ENCODE peak calls at places on chromosome 1, in nine cellular contexts. One of them, this sample, is unnamed.

GRCh38 chr1:2431095-2431494 is 18.7 kb upstream of the PEX10 start:
- DNase-seq in colonic mucosa: no peak
- DNase-seq in fibroblast of lung: no peak
- DNase-seq in GM13977: no peak
- DNase-seq in T-helper 2 cell: no peak
- DNase-seq in brain microvascular endothelial cell: no peak
- DNase-seq in right cardiac atrium: no peak
- DNase-seq in activated CD8-positive, alpha-beta memory T cell treated with anti-CD3 and anti-CD28 coated beads, Interleukin-2, amount 50 U/mL, for 48 hours: no peak
- DNase-seq in HuH-7.5: no peak
- DNase-seq in this sample: no peak

GRCh38 chr1:7258622-7259135 is 473.4 kb downstream of the CAMTA1 start:
- DNase-seq in colonic mucosa: peak; percentile 8
- DNase-seq in fibroblast of lung: no peak
- DNase-seq in GM13977: no peak
- DNase-seq in T-helper 2 cell: no peak
- DNase-seq in brain microvascular endothelial cell: no peak
- DNase-seq in right cardiac atrium: no peak
- DNase-seq in activated CD8-positive, alpha-beta memory T cell treated with anti-CD3 and anti-CD28 coated beads, Interleukin-2, amount 50 U/mL, for 48 hours: no peak
- DNase-seq in HuH-7.5: no peak
- DNase-seq in this sample: no peak

GRCh38 chr1:219761208-219761860 is 148.4 kb upstream of the ZC3H11B start:
- DNase-seq in colonic mucosa: no peak
- DNase-seq in fibroblast of lung: no peak
- DNase-seq in GM13977: no peak
- DNase-seq in T-helper 2 cell: no peak
- DNase-seq in brain microvascular endothelial cell: no peak
- DNase-seq in right cardiac atrium: no peak
- DNase-seq in activated CD8-positive, alpha-beta memory T cell treated with anti-CD3 and anti-CD28 coated beads, Interleukin-2, amount 50 U/mL, for 48 hours: no peak
- DNase-seq in HuH-7.5: no peak
- DNase-seq in this sample: no peak

GRCh38 chr1:93804412-93804811 is 74.6 kb downstream of the DNTTIP2 start:
- DNase-seq in colonic mucosa: no peak
- DNase-seq in fibroblast of lung: peak; percentile 92
- DNase-seq in GM13977: no peak
- DNase-seq in T-helper 2 cell: no peak
- DNase-seq in brain microvascular endothelial cell: peak; percentile 89
- DNase-seq in right cardiac atrium: peak; percentile 60
- DNase-seq in activated CD8-positive, alpha-beta memory T cell treated with anti-CD3 and anti-CD28 coated beads, Interleukin-2, amount 50 U/mL, for 48 hours: no peak
- DNase-seq in HuH-7.5: no peak
- DNase-seq in this sample: no peak

GRCh38 chr1:94481473-94481933 is 60.1 kb downstream of the F3 start:
- DNase-seq in colonic mucosa: peak; percentile 45
- DNase-seq in fibroblast of lung: peak; percentile 76
- DNase-seq in GM13977: peak; percentile 48
- DNase-seq in T-helper 2 cell: peak; percentile 67
- DNase-seq in brain microvascular endothelial cell: peak; percentile 63
- DNase-seq in right cardiac atrium: peak; percentile 42
- DNase-seq in activated CD8-positive, alpha-beta memory T cell treated with anti-CD3 and anti-CD28 coated beads, Interleukin-2, amount 50 U/mL, for 48 hours: peak; percentile 54
- DNase-seq in HuH-7.5: peak; percentile 13
- DNase-seq in this sample: peak; percentile 47

GRCh38 chr1:6421266-6421665 is 1.5 kb upstream of the HES2 start:
- DNase-seq in colonic mucosa: no peak
- DNase-seq in fibroblast of lung: no peak
- DNase-seq in GM13977: no peak
- DNase-seq in T-helper 2 cell: no peak
- DNase-seq in brain microvascular endothelial cell: no peak
- DNase-seq in right cardiac atrium: no peak
- DNase-seq in activated CD8-positive, alpha-beta memory T cell treated with anti-CD3 and anti-CD28 coated beads, Interleukin-2, amount 50 U/mL, for 48 hours: no peak
- DNase-seq in HuH-7.5: no peak
- DNase-seq in this sample: no peak

GRCh38 chr1:232793944-232794343 is 11.3 kb upstream of the MAP10 start:
- DNase-seq in colonic mucosa: peak; percentile 37
- DNase-seq in fibroblast of lung: peak; percentile 43
- DNase-seq in GM13977: no peak
- DNase-seq in T-helper 2 cell: peak; percentile 62
- DNase-seq in brain microvascular endothelial cell: peak; percentile 65
- DNase-seq in right cardiac atrium: no peak
- DNase-seq in activated CD8-positive, alpha-beta memory T cell treated with anti-CD3 and anti-CD28 coated beads, Interleukin-2, amount 50 U/mL, for 48 hours: no peak
- DNase-seq in HuH-7.5: no peak
- DNase-seq in this sample: no peak

GRCh38 chr1:53326598-53327182 is 1.2 kb downstream of the LRP8 start:
- DNase-seq in colonic mucosa: peak; percentile 79
- DNase-seq in fibroblast of lung: no peak
- DNase-seq in GM13977: peak; percentile 49
- DNase-seq in T-helper 2 cell: peak; percentile 70
- DNase-seq in brain microvascular endothelial cell: peak; percentile 2
- DNase-seq in right cardiac atrium: peak; percentile 73
- DNase-seq in activated CD8-positive, alpha-beta memory T cell treated with anti-CD3 and anti-CD28 coated beads, Interleukin-2, amount 50 U/mL, for 48 hours: no peak
- DNase-seq in HuH-7.5: peak; percentile 74
- DNase-seq in this sample: no peak

GRCh38 chr1:22728751-22729399 is 18.2 kb downstream of the EPHB2 start:
- DNase-seq in colonic mucosa: no peak
- DNase-seq in fibroblast of lung: peak; percentile 61
- DNase-seq in GM13977: no peak
- DNase-seq in T-helper 2 cell: no peak
- DNase-seq in brain microvascular endothelial cell: no peak
- DNase-seq in right cardiac atrium: no peak
- DNase-seq in activated CD8-positive, alpha-beta memory T cell treated with anti-CD3 and anti-CD28 coated beads, Interleukin-2, amount 50 U/mL, for 48 hours: no peak
- DNase-seq in HuH-7.5: no peak
- DNase-seq in this sample: no peak

GRCh38 chr1:100921110-100921706 is 25.3 kb downstream of the SLC30A7 start:
- DNase-seq in colonic mucosa: no peak
- DNase-seq in fibroblast of lung: peak; percentile 79
- DNase-seq in GM13977: no peak
- DNase-seq in T-helper 2 cell: peak; percentile 53
- DNase-seq in brain microvascular endothelial cell: peak; percentile 23
- DNase-seq in right cardiac atrium: no peak
- DNase-seq in activated CD8-positive, alpha-beta memory T cell treated with anti-CD3 and anti-CD28 coated beads, Interleukin-2, amount 50 U/mL, for 48 hours: no peak
- DNase-seq in HuH-7.5: no peak
- DNase-seq in this sample: peak; percentile 30

GRCh38 chr1:63368131-63368530 is 704 bp downstream of the ALG6 start:
- DNase-seq in colonic mucosa: no peak
- DNase-seq in fibroblast of lung: peak; percentile 9
- DNase-seq in GM13977: peak; percentile 30
- DNase-seq in T-helper 2 cell: peak; percentile 34
- DNase-seq in brain microvascular endothelial cell: no peak
- DNase-seq in right cardiac atrium: no peak
- DNase-seq in activated CD8-positive, alpha-beta memory T cell treated with anti-CD3 and anti-CD28 coated beads, Interleukin-2, amount 50 U/mL, for 48 hours: no peak
- DNase-seq in HuH-7.5: no peak
- DNase-seq in this sample: peak; percentile 30

GRCh38 chr1:239084459-239085080 is 301.8 kb upstream of the CHRM3 start:
- DNase-seq in colonic mucosa: no peak
- DNase-seq in fibroblast of lung: no peak
- DNase-seq in GM13977: no peak
- DNase-seq in T-helper 2 cell: no peak
- DNase-seq in brain microvascular endothelial cell: no peak
- DNase-seq in right cardiac atrium: no peak
- DNase-seq in activated CD8-positive, alpha-beta memory T cell treated with anti-CD3 and anti-CD28 coated beads, Interleukin-2, amount 50 U/mL, for 48 hours: no peak
- DNase-seq in HuH-7.5: no peak
- DNase-seq in this sample: no peak

GRCh38 chr1:150272379-150272840 is at the start of gene C1orf54:
- DNase-seq in colonic mucosa: no peak
- DNase-seq in fibroblast of lung: peak; percentile 65
- DNase-seq in GM13977: no peak
- DNase-seq in T-helper 2 cell: no peak
- DNase-seq in brain microvascular endothelial cell: peak; percentile 64
- DNase-seq in right cardiac atrium: peak; percentile 91
- DNase-seq in activated CD8-positive, alpha-beta memory T cell treated with anti-CD3 and anti-CD28 coated beads, Interleukin-2, amount 50 U/mL, for 48 hours: no peak
- DNase-seq in HuH-7.5: no peak
- DNase-seq in this sample: no peak

GRCh38 chr1:237789619-237790018 is 101.1 kb downstream of the ZP4 start:
- DNase-seq in colonic mucosa: no peak
- DNase-seq in fibroblast of lung: no peak
- DNase-seq in GM13977: no peak
- DNase-seq in T-helper 2 cell: peak; percentile 36
- DNase-seq in brain microvascular endothelial cell: no peak
- DNase-seq in right cardiac atrium: no peak
- DNase-seq in activated CD8-positive, alpha-beta memory T cell treated with anti-CD3 and anti-CD28 coated beads, Interleukin-2, amount 50 U/mL, for 48 hours: no peak
- DNase-seq in HuH-7.5: no peak
- DNase-seq in this sample: no peak

GRCh38 chr1:156475568-156476500 is 24.7 kb downstream of the MEF2D start:
- DNase-seq in colonic mucosa: peak; percentile 73
- DNase-seq in fibroblast of lung: peak; percentile 97
- DNase-seq in GM13977: no peak
- DNase-seq in T-helper 2 cell: no peak
- DNase-seq in brain microvascular endothelial cell: no peak
- DNase-seq in right cardiac atrium: peak; percentile 95
- DNase-seq in activated CD8-positive, alpha-beta memory T cell treated with anti-CD3 and anti-CD28 coated beads, Interleukin-2, amount 50 U/mL, for 48 hours: no peak
- DNase-seq in HuH-7.5: no peak
- DNase-seq in this sample: no peak

GRCh38 chr1:73782901-73783300 is 415.1 kb downstream of the LRRIQ3 start:
- DNase-seq in colonic mucosa: no peak
- DNase-seq in fibroblast of lung: no peak
- DNase-seq in GM13977: no peak
- DNase-seq in T-helper 2 cell: no peak
- DNase-seq in brain microvascular endothelial cell: no peak
- DNase-seq in right cardiac atrium: no peak
- DNase-seq in activated CD8-positive, alpha-beta memory T cell treated with anti-CD3 and anti-CD28 coated beads, Interleukin-2, amount 50 U/mL, for 48 hours: no peak
- DNase-seq in HuH-7.5: no peak
- DNase-seq in this sample: no peak